ENCODE peak calls at places on chromosomes 6 and 20, in five cellular contexts. One of them, this sample, is unnamed.

GRCh38 chr6:131844243-131844841 is 36.5 kb downstream of the ENPP1 start:
- DNase-seq in right atrium auricular region: no peak
- DNase-seq in H9: no peak
- DNase-seq in H1: no peak
- DNase-seq in fibroblast of lung: peak; percentile 14
- DNase-seq in this sample: no peak

GRCh38 chr6:90934081-90934480 is 347.2 kb upstream of the MAP3K7 start:
- DNase-seq in fibroblast of lung: no peak
- DNase-seq in right atrium auricular region: no peak
- DNase-seq in H1: no peak
- DNase-seq in H9: no peak
- DNase-seq in this sample: no peak

GRCh38 chr6:160967833-160968232 is 23.7 kb upstream of the MAP3K4 start:
- DNase-seq in H9: no peak
- DNase-seq in H1: no peak
- DNase-seq in fibroblast of lung: no peak
- DNase-seq in right atrium auricular region: no peak
- DNase-seq in this sample: peak; percentile 23

GRCh38 chr20:41202426-41202825 is 65.1 kb downstream of the PLCG1 start:
- DNase-seq in right atrium auricular region: no peak
- DNase-seq in fibroblast of lung: no peak
- DNase-seq in H9: no peak
- DNase-seq in H1: no peak
- DNase-seq in this sample: no peak

GRCh38 chr20:6395695-6396094 is 272.9 kb upstream of the FERMT1 start:
- DNase-seq in H9: no peak
- DNase-seq in H1: no peak
- DNase-seq in right atrium auricular region: no peak
- DNase-seq in fibroblast of lung: peak; percentile 9
- DNase-seq in this sample: no peak

GRCh38 chr6:122818866-122819265 is 29.8 kb downstream of the SMPDL3A start:
- DNase-seq in H1: no peak
- DNase-seq in fibroblast of lung: peak; percentile 9
- DNase-seq in right atrium auricular region: no peak
- DNase-seq in H9: no peak
- DNase-seq in this sample: no peak

GRCh38 chr20:4067600-4068261 is 52.4 kb upstream of the RNF24 start:
- DNase-seq in H1: no peak
- DNase-seq in right atrium auricular region: no peak
- DNase-seq in fibroblast of lung: peak; percentile 87
- DNase-seq in H9: no peak
- DNase-seq in this sample: no peak

GRCh38 chr6:11650297-11650696 is 112.7 kb downstream of the TMEM170B start:
- DNase-seq in fibroblast of lung: peak; percentile 92
- DNase-seq in H9: peak; percentile 83
- DNase-seq in right atrium auricular region: no peak
- DNase-seq in H1: peak; percentile 64
- DNase-seq in this sample: no peak

GRCh38 chr20:58374906-58375760 is 13.9 kb upstream of the VAPB start:
- DNase-seq in H9: peak; percentile 82
- DNase-seq in H1: peak; percentile 60
- DNase-seq in right atrium auricular region: no peak
- DNase-seq in fibroblast of lung: peak; percentile 70
- DNase-seq in this sample: no peak

GRCh38 chr6:37323568-37323967 is 30.2 kb upstream of the RNF8 start:
- DNase-seq in H9: no peak
- DNase-seq in right atrium auricular region: no peak
- DNase-seq in fibroblast of lung: peak; percentile 10
- DNase-seq in H1: no peak
- DNase-seq in this sample: no peak

GRCh38 chr6:47478233-47479155 is 905 bp downstream of the CD2AP start:
- DNase-seq in right atrium auricular region: no peak
- DNase-seq in fibroblast of lung: peak; percentile 36
- DNase-seq in H1: peak; percentile 77
- DNase-seq in H9: no peak
- DNase-seq in this sample: peak; percentile 36

GRCh38 chr6:66435321-66435720 is 728.3 kb upstream of the EYS start:
- DNase-seq in H1: no peak
- DNase-seq in right atrium auricular region: no peak
- DNase-seq in fibroblast of lung: no peak
- DNase-seq in H9: no peak
- DNase-seq in this sample: no peak

GRCh38 chr6:35058041-35058675 is 83.0 kb downstream of the TCP11 start:
- DNase-seq in right atrium auricular region: no peak
- DNase-seq in H9: no peak
- DNase-seq in fibroblast of lung: peak; percentile 63
- DNase-seq in H1: no peak
- DNase-seq in this sample: no peak

GRCh38 chr6:37209461-37210205 is 39.7 kb downstream of the PIM1 start:
- DNase-seq in H1: no peak
- DNase-seq in right atrium auricular region: no peak
- DNase-seq in fibroblast of lung: no peak
- DNase-seq in H9: no peak
- DNase-seq in this sample: no peak

GRCh38 chr6:29912840-29913239 is 29.5 kb upstream of the HLA-A start:
- DNase-seq in H9: no peak
- DNase-seq in fibroblast of lung: no peak
- DNase-seq in H1: no peak
- DNase-seq in right atrium auricular region: no peak
- DNase-seq in this sample: no peak
- H3K4me1 ChIP-seq in H9: no peaks in the 10 kb centered on the region
- H3K4me1 ChIP-seq in fibroblast of lung: no peaks in the 10 kb centered on the region
- H3K4me1 ChIP-seq in H1: no peaks in the 10 kb centered on the region
- H3K4me1 ChIP-seq in right atrium auricular region: no peaks in the 10 kb centered on the region
- H3K4me1 ChIP-seq in this sample: no peaks in the 10 kb centered on the region

DNA sequence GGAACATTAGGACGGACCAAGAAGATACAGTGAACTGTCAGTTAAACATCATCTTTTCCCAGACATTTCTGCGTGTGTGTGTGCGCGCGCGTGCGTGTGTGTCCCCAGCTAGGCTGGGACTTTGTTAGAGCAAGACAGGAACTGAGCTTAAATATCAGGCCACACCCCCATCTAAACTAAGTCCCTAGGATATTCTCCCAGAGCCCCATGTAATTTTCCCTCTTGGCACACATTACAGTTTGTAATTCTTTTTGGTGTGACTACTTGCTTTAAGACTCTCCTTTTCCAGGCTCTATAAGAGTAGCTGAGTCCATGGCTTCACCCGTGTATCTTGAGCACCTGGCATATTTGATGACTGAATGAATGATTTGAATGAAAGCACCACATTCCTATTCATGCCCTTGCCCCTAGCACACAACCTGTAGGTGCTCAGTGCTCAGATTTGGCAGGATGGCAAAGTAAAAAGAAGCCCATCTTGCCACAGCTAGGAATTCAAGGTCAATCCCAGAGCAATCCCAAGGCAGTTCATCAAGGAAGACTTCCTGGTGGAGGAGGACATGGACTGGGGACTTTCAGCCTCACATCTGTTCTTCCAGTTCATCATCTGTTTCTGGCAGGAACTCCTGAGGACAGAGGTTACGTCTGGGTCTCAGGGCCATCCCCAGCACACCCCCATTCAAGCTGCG is 69.2 kb downstream of the MRPL14 start:
- DNase-seq in H9: no peak
- DNase-seq in fibroblast of lung: peak; percentile 71
- DNase-seq in right atrium auricular region: no peak
- DNase-seq in H1: no peak
- DNase-seq in this sample: no peak
- H3K4me1 ChIP-seq in H9: no peaks in the 10 kb centered on the region
- H3K4me1 ChIP-seq in fibroblast of lung: peaks cover 73% of the 10 kb centered on the region
- H3K4me1 ChIP-seq in right atrium auricular region: no peaks in the 10 kb centered on the region
- H3K4me1 ChIP-seq in H1: no peaks in the 10 kb centered on the region
- H3K4me1 ChIP-seq in this sample: no peaks in the 10 kb centered on the region

GRCh38 chr6:72944660-72945059 is 280.6 kb downstream of the KHDC1L start:
- DNase-seq in fibroblast of lung: peak; percentile 27
- DNase-seq in H9: no peak
- DNase-seq in right atrium auricular region: no peak
- DNase-seq in H1: no peak
- DNase-seq in this sample: no peak
- H3K4me1 ChIP-seq in fibroblast of lung: no peaks in the 10 kb centered on the region
- H3K4me1 ChIP-seq in H9: no peaks in the 10 kb centered on the region
- H3K4me1 ChIP-seq in right atrium auricular region: no peaks in the 10 kb centered on the region
- H3K4me1 ChIP-seq in H1: no peaks in the 10 kb centered on the region
- H3K4me1 ChIP-seq in this sample: no peaks in the 10 kb centered on the region

DNA sequence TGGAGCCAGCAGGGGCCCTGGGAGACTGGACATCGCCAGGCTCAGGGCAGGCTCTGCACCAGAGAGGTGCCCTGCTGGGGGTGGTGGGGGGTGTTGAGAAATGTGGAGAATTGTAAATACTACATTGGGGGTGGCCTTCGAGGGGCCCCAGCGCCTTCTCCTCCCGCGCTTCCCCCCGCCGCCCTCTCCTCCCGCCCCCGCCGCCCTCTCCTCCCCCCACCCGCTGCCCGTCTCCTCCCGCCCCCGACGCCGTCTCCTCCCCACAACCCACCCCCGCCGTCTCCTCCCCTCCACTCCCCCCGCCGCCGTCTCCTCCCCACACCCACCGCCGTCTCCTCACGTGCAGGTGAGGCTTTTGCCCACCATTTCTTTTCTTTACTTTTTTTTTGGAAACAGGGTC is 1.4 kb upstream of the SRMS start:
- DNase-seq in right atrium auricular region: no peak
- DNase-seq in fibroblast of lung: no peak
- DNase-seq in H9: no peak
- DNase-seq in H1: no peak
- DNase-seq in this sample: no peak
- H3K4me1 ChIP-seq in right atrium auricular region: no peaks in the 10 kb centered on the region
- H3K4me1 ChIP-seq in fibroblast of lung: no peaks in the 10 kb centered on the region
- H3K4me1 ChIP-seq in H9: no peaks in the 10 kb centered on the region
- H3K4me1 ChIP-seq in H1: peaks cover 17% of the 10 kb centered on the region
- H3K4me1 ChIP-seq in this sample: no peaks in the 10 kb centered on the region

DNA sequence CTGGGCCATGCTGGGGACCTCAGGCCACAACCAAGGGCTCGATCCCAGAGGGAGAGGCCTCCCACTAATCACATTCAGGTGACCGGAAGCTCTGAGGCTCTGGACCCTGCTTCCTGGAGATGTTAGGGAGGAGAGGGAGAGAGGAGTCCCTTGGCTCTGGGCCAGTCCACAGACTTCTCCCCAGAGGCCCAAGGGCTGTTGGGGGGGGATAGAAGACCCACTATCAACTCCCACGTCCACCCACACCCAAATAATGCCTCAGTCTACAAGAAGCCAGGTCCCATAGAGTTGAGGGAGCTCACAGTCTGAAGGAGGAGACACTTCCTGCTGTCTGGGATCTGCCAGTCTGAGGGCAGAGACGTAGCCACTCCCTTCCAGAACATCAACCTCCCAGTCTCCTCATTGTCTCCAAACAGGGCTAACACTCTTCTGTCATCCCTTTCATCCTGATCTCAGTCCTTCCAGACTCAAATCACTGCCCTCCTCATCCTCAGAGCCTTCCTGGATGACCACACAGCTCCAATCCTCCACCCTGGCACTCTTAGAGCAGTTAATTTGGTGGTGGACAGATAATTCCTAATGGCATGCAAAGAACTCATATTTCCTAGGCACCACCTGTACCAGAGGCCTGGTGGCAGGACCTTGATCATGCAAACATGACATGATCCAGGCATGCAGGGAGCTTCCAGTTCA is 69.9 kb downstream of the MRPL14 start:
- DNase-seq in H1: no peak
- DNase-seq in right atrium auricular region: no peak
- DNase-seq in fibroblast of lung: no peak
- DNase-seq in H9: no peak
- DNase-seq in this sample: no peak
- H3K4me1 ChIP-seq in H1: peaks cover 4% of the 10 kb centered on the region
- H3K4me1 ChIP-seq in right atrium auricular region: no peaks in the 10 kb centered on the region
- H3K4me1 ChIP-seq in fibroblast of lung: peaks cover 80% of the 10 kb centered on the region
- H3K4me1 ChIP-seq in H9: peaks cover 4% of the 10 kb centered on the region
- H3K4me1 ChIP-seq in this sample: no peaks in the 10 kb centered on the region

DNA sequence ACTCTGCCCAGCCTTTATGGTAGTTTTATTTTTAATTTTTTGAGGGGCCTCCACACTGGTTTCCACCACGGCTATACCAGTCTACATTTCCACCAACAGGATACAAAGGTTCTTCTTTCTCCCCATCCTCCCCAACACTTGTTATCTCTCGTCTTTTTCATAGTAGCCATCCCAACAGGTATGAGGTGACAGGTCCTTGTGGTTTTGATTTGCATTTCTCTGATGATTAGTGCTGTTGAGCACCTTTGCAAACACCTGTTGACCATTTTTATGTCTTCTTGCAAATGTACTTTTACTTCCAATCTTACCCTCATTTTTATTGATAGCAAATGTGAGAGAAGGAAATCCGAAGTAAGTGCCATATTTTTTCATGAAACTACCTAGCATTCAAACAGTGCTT is 195.4 kb upstream of the PREP start:
- DNase-seq in H1: no peak
- DNase-seq in H9: no peak
- DNase-seq in fibroblast of lung: no peak
- DNase-seq in right atrium auricular region: no peak
- DNase-seq in this sample: peak; percentile 31
- H3K4me1 ChIP-seq in H1: peaks cover 2% of the 10 kb centered on the region
- H3K4me1 ChIP-seq in H9: peaks cover 3% of the 10 kb centered on the region
- H3K4me1 ChIP-seq in fibroblast of lung: peaks cover 24% of the 10 kb centered on the region
- H3K4me1 ChIP-seq in right atrium auricular region: no peaks in the 10 kb centered on the region
- H3K4me1 ChIP-seq in this sample: peaks cover 48% of the 10 kb centered on the region

DNA sequence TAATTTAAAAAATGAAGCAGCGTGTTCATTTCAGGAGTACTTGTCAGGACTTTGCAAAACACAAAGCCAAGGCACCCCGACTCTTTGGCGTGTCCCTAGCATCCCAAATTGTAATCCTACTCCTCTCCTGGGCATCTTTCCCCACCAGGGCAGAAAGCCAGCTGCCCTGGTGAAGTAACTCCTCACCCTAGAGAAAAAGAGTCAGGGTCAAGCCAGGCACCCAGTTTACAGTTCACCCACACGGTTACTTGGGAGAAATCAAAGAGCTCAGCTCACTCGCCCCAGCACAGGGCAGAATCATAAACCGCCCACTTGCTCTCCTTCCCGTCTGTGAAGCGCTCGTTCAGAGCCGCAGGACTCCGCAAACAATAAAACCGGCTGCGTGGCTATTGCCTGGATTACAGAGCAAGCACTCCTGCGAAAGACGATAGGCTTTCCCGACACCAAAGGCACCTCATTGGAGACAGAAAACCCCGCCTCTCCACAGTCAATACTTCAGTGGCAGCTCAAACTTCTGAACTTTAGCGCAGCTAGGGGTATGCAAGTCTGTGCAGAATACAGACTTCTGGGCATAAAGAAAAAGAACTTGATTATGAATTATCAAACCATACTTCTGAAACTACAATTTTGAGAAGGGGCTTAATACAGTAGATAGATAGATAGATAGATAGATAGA is 73.0 kb upstream of the NHSL1 start:
- DNase-seq in H9: peak; percentile 81
- DNase-seq in H1: peak; percentile 64
- DNase-seq in right atrium auricular region: peak; percentile 84
- DNase-seq in fibroblast of lung: peak; percentile 92
- DNase-seq in this sample: no peak
- H3K4me1 ChIP-seq in H9: peaks cover 12% of the 10 kb centered on the region
- H3K4me1 ChIP-seq in H1: peaks cover 19% of the 10 kb centered on the region
- H3K4me1 ChIP-seq in right atrium auricular region: no peaks in the 10 kb centered on the region
- H3K4me1 ChIP-seq in fibroblast of lung: no peaks in the 10 kb centered on the region
- H3K4me1 ChIP-seq in this sample: no peaks in the 10 kb centered on the region

This sample was measured in MM.1S.